ENCODE peak calls at places on chromosomes 1 and 21, in four cellular contexts. U is psoas muscle, Y is activated B cell treated with CpG ODN at 0.5 μM for 24 hours, Q is HFFc6. H is an unnamed sample.

GRCh38 chr21:27572681-27573080 is 605.8 kb upstream of the ADAMTS5 start:
- DNase-seq in U (no peak), Y (no peak), Q (peak), H (no peak)

GRCh38 chr1:181189691-181190361 is 101.3 kb downstream of the IER5 start:
- DNase-seq in U (peak), Y (peak), Q (peak), H (peak)

GRCh38 chr1:187121661-187122060 is 292.9 kb downstream of the PLA2G4A start:
- DNase-seq in U (no peak), Y (no peak), Q (no peak), H (no peak)

GRCh38 chr1:192604979-192605620 is 29.5 kb downstream of the RGS1 start:
- DNase-seq in U (no peak), Y (no peak), Q (peak), H (no peak)

GRCh38 chr1:107835151-107835670 is 129.8 kb downstream of the VAV3 start:
- DNase-seq in U (no peak), Y (no peak), Q (no peak), H (no peak)

GRCh38 chr1:236303675-236304074 is 21.9 kb upstream of the ERO1B start:
- DNase-seq in U (no peak), Y (no peak), Q (no peak), H (no peak)

GRCh38 chr1:179177182-179177581 is 52.3 kb downstream of the ABL2 start:
- DNase-seq in U (peak), Y (no peak), Q (peak), H (no peak)

GRCh38 chr1:89608627-89609338 is 24.1 kb upstream of the LRRC8C start:
- DNase-seq in U (peak), Y (no peak), Q (no peak), H (no peak)

GRCh38 chr1:20430355-20431290 is 55.4 kb downstream of the CAMK2N1 start:
- DNase-seq in U (no peak), Y (no peak), Q (no peak), H (peak)

GRCh38 chr1:87763498-87763897 is 434.8 kb downstream of the LMO4 start:
- DNase-seq in U (no peak), Y (no peak), Q (no peak), H (no peak)

GRCh38 chr1:14486401-14487110 is 111.9 kb upstream of the KAZN start:
- DNase-seq in U (no peak), Y (no peak), Q (peak), H (no peak)

GRCh38 chr21:36422279-36423098 is 37.3 kb downstream of the CHAF1B start:
- DNase-seq in U (peak), Y (no peak), Q (peak), H (peak)

GRCh38 chr1:198667186-198667585 is 28.3 kb downstream of the PTPRC start:
- DNase-seq in U (no peak), Y (no peak), Q (peak), H (no peak)

GRCh38 chr1:167909691-167910180 is 4.2 kb downstream of the ADCY10 start:
- DNase-seq in U (no peak), Y (no peak), Q (no peak), H (no peak)

GRCh38 chr1:187509091-187509490 is 680.3 kb downstream of the PLA2G4A start:
- DNase-seq in U (no peak), Y (no peak), Q (no peak), H (no peak)

GRCh38 chr21:31347435-31348032 is 3.5 kb upstream of the TIAM1 start:
- DNase-seq in U (no peak), Y (no peak), Q (no peak), H (no peak)

GRCh38 chr1:11072216-11072917 is 12.5 kb upstream of the SRM start:
- DNase-seq in U (peak), Y (no peak), Q (no peak), H (no peak)

GRCh38 chr1:76138217-76138616 is 63.7 kb downstream of the ST6GALNAC3 start:
- DNase-seq in U (no peak), Y (no peak), Q (no peak), H (no peak)

GRCh38 chr1:82542766-82543165 is 742.0 kb downstream of the ADGRL2 start:
- DNase-seq in U (no peak), Y (no peak), Q (no peak), H (no peak)

GRCh38 chr1:109667452-109668122 is at the start of gene GSTM2:
- DNase-seq in U (peak), Y (peak), Q (peak), H (peak)

GRCh38 chr21:30580132-30580531 is 10.1 kb downstream of the KRTAP22-2 start:
- DNase-seq in U (no peak), Y (no peak), Q (no peak), H (no peak)

GRCh38 chr21:19553930-19554615 is 1150.5 kb upstream of the TMPRSS15 start:
- DNase-seq in U (no peak), Y (no peak), Q (no peak), H (no peak)

GRCh38 chr1:229710746-229711145 is 84.7 kb downstream of the URB2 start:
- DNase-seq in U (no peak), Y (no peak), Q (no peak), H (no peak)

GRCh38 chr1:56081151-56081550 is 498.2 kb downstream of the PLPP3 start:
- DNase-seq in U (peak), Y (no peak), Q (peak), H (no peak)

GRCh38 chr1:90826834-90827233 is 109.7 kb upstream of the BARHL2 start:
- DNase-seq in U (no peak), Y (no peak), Q (no peak), H (no peak)

GRCh38 chr1:20212685-20213331 is 26.5 kb upstream of the PLA2G2C start:
- DNase-seq in U (peak), Y (peak), Q (peak), H (peak)

GRCh38 chr1:235468970-235469369 is 35.3 kb downstream of the B3GALNT2 start:
- DNase-seq in U (no peak), Y (no peak), Q (peak), H (no peak)

GRCh38 chr1:219834247-219834917 is 94.0 kb downstream of the SLC30A10 start:
- DNase-seq in U (no peak), Y (no peak), Q (no peak), H (no peak)

GRCh38 chr1:158089476-158089875 is 91.2 kb upstream of the CD1D start:
- DNase-seq in U (no peak), Y (no peak), Q (no peak), H (no peak)

GRCh38 chr1:217274927-217275616 is 355.8 kb downstream of the GPATCH2 start:
- DNase-seq in U (no peak), Y (no peak), Q (peak), H (no peak)

GRCh38 chr1:220335668-220336067 is 63.4 kb upstream of the RAB3GAP2 start:
- DNase-seq in U (no peak), Y (no peak), Q (no peak), H (no peak)

GRCh38 chr1:165738794-165739193 is 29.9 kb downstream of the TMCO1 start:
- DNase-seq in U (no peak), Y (no peak), Q (no peak), H (no peak)

GRCh38 chr1:17276568-17276967 is 27.7 kb downstream of the PADI3 start:
- DNase-seq in U (no peak), Y (no peak), Q (peak), H (no peak)

GRCh38 chr1:89198500-89199072 is at the start of gene GBP4:
- DNase-seq in U (peak), Y (peak), Q (no peak), H (peak)

DNA sequence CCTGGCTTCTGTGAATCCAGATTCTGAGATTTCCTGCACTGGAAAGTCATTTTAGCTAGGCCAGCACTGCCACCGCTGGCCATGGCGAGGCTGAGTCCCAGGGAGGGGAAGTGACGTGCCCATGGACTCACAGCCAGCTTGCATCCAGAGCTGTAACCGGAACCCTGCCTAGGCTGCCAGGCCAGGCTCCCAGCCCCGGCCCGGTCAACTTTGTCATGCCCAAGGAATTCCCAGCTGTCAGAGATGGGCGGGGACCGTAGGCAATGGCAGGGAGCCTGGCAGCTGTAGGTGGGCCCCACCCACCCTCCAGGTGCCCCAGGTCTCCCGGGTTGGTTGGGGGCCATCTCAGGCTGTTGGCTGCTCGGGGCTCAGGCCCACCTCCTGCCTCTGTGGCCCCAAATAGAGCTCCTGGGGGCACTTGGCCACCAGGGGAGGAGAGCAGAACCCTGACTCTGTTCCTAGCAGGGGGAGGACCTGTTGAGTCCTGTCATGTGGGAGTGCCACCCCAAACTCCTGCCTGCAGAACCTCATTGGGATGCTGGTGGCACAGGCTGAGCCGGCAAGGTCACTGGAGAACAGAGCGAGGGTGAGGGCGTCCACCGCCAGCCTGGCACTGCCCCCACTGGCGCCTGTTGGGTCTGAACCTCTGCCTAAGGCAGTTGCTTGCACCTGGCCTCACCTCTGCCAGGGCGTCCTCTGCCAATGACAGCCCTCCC is 57.8 kb downstream of the FOXO6 start:
- DNase-seq in U (peak), Y (no peak), Q (peak), H (no peak)
- TF ChIP-seq CTCF in U (peak), Y (no peak), Q (peak), H (no peak)

DNA sequence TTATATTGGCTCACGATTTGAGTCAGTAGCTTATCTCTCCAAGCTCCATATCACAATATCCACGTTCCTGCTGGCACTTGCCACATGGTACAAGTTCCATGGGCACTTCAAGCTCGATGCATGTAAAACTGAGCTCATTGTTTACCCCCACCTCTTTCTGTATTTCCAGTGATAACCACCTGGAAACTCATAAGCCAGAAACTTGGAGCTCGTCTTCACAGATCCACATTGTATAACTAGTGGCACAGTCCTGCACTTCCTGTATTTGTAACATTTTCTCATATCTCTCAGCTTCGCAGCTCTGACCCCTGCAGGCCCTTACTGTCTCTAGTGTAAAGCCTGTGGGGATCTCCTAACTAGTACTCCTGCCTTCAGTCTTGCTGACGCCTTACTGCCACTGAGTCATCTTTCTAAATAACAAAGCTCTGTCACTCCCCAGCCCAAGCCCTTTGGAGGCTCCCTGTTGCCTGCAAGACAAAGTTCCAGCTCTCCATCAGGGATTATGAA is 6.5 kb upstream of the C2CD4D start:
- DNase-seq in U (no peak), Y (no peak), Q (peak), H (no peak)
- TF ChIP-seq CTCF in U (no peak), Y (no peak), Q (no peak), H (no peak)

DNA sequence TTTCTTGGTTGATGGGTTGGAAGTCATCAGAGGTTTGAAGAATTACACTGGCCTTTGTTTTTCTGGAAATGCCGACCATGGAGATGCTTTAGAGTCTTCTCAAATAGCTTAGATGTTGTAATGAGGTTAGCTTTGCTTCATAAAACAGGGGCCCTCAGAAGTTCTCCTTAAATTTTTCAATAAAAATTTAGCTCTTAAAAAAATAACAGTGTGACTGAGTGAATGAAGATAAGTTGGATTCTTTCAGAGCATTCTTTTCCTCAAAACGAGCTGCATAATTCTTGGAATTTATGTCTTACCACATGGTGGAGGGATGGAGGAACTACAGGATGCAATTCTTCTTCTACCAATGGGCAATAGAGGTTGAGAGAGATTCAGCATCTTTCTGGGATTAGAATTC is 23.4 kb downstream of the SYT11 start:
- DNase-seq in U (no peak), Y (no peak), Q (no peak), H (no peak)
- TF ChIP-seq CTCF in U (no peak), Y (no peak), Q (peak), H (no peak)

GRCh38 chr1:3066250-3066711 is 2.7 kb upstream of the PRDM16 start:
- DNase-seq in U (peak), Y (no peak), Q (peak), H (peak)
- TF ChIP-seq CTCF in U (peak), Y (no peak), Q (peak), H (no peak)

DNA sequence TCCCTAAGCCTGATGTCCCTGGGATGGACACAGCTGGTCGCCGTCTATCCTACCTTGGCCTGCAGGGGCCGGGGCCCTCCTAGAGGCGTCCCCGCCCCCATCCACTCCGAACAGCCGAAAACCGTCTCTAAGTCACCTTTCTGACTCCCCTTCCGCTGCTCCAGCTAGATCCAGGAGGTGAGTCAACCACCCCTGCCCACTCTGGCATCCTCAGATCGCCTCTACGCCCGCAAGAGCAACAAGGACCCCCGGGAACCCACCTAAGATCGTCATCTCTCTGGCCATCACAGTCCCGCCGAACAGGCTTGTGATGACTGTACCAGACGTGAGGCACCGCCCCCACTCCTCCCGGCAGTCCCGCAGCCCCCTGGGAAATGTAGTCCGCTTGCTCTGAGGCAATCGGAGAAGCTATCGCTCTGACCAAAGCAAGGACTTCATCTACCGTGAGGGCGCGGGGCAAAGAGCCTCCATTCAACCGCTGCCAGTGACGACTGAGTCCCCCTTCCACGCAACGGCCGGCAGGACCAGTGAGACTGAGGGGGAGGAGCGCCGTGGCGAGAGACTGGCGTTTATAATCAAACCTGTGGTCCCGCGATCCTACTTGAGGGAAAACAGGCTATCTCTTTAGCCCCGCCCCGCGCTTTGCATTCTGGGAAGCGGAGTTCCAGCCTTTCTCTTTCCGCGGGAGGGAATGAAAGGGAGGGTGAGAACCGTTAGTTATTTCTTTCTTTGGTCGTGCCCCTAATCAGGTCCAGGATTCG is at the start of gene HSPA13:
- DNase-seq in U (peak), Y (peak), Q (peak), H (peak)
- TF ChIP-seq CTCF in U (no peak), Y (no peak), Q (no peak), H (no peak)

GRCh38 chr1:30722175-30722537 is 1.2 kb downstream of the MATN1 start:
- DNase-seq in U (no peak), Y (no peak), Q (no peak), H (no peak)
- TF ChIP-seq CTCF in U (no peak), Y (no peak), Q (no peak), H (no peak)

GRCh38 chr1:161132410-161133219 is at the start of gene DEDD:
- DNase-seq in U (peak), Y (peak), Q (peak), H (peak)
- TF ChIP-seq CTCF in U (no peak), Y (no peak), Q (peak), H (no peak)

GRCh38 chr1:93056214-93056613 is 22.9 kb upstream of the MTF2 start:
- DNase-seq in U (no peak), Y (no peak), Q (peak), H (peak)
- TF ChIP-seq CTCF in U (no peak), Y (no peak), Q (no peak), H (no peak)

GRCh38 chr1:113027008-113027407 is 46.0 kb upstream of the LRIG2 start:
- DNase-seq in U (no peak), Y (no peak), Q (no peak), H (no peak)

GRCh38 chr1:113018911-113019310 is 54.1 kb upstream of the LRIG2 start:
- DNase-seq in U (no peak), Y (no peak), Q (no peak), H (no peak)

GRCh38 chr1:113027449-113027848 is 45.5 kb upstream of the LRIG2 start:
- DNase-seq in U (no peak), Y (no peak), Q (no peak), H (no peak)

GRCh38 chr1:113021430-113022085 is 51.4 kb upstream of the LRIG2 start:
- DNase-seq in U (no peak), Y (no peak), Q (no peak), H (no peak)
- TF ChIP-seq CTCF in U (no peak), Y (no peak), Q (peak), H (no peak)

GRCh38 chr1:231272173-231272572 is 31.2 kb downstream of the GNPAT start:
- DNase-seq in U (no peak), Y (no peak), Q (no peak), H (no peak)
- TF ChIP-seq CTCF in U (no peak), Y (no peak), Q (no peak), H (no peak)